ENCODE peak calls at places on chromosome 16, in eight cellular contexts. Y is fibroblast of the conjunctiva, P is cardiac fibroblast, X is T47D, C is mammary epithelial cell, Z is retina, G is HAP-1, W is left ventricle myocardium inferior. B is an unnamed sample.

GRCh38 chr16:70683146-70683944 is 2.5 kb downstream of the MTSS2 start:
- DNase-seq in Y (no peak), P (no peak), X (no peak), C (no peak), Z (no peak), G (no peak), W (no peak), B (no peak)

GRCh38 chr16:75288596-75289120 is 37.2 kb upstream of the BCAR1 start:
- DNase-seq in Y (no peak), P (no peak), X (no peak), C (no peak), Z (no peak), G (no peak), W (no peak), B (peak)

GRCh38 chr16:72015124-72015523 is 6.6 kb downstream of the DHODH start:
- DNase-seq in Y (no peak), P (no peak), X (no peak), C (no peak), Z (no peak), G (no peak), W (no peak), B (no peak)

GRCh38 chr16:57530104-57530522 is 6.3 kb downstream of the CCDC102A start:
- DNase-seq in Y (no peak), P (peak), X (no peak), C (no peak), Z (no peak), G (peak), W (peak), B (peak)

GRCh38 chr16:49596699-49597291 is 223.2 kb downstream of the C16orf78 start:
- DNase-seq in Y (no peak), P (no peak), X (no peak), C (no peak), Z (peak), G (peak), W (no peak), B (no peak)

GRCh38 chr16:69107311-69107962 is 2.0 kb downstream of the HAS3 start:
- DNase-seq in Y (no peak), P (peak), X (no peak), C (peak), Z (peak), G (no peak), W (peak), B (no peak)

GRCh38 chr16:57749872-57750452 is 14.4 kb downstream of the KATNB1 start:
- DNase-seq in Y (no peak), P (no peak), X (no peak), C (no peak), Z (no peak), G (no peak), W (no peak), B (no peak)

GRCh38 chr16:50246299-50247122 is 19.8 kb upstream of the ADCY7 start:
- DNase-seq in Y (no peak), P (no peak), X (no peak), C (no peak), Z (peak), G (peak), W (no peak), B (no peak)

GRCh38 chr16:14015948-14016347 is 55.2 kb upstream of the MRTFB start:
- DNase-seq in Y (peak), P (peak), X (no peak), C (peak), Z (no peak), G (no peak), W (no peak), B (no peak)

GRCh38 chr16:56691885-56692284 is 9.6 kb downstream of the MT1X start:
- DNase-seq in Y (no peak), P (peak), X (peak), C (peak), Z (no peak), G (peak), W (no peak), B (no peak)

GRCh38 chr16:1013593-1013900 is 32.0 kb downstream of the SOX8 start:
- DNase-seq in Y (no peak), P (no peak), X (no peak), C (no peak), Z (no peak), G (no peak), W (no peak), B (no peak)

GRCh38 chr16:2250652-2251280 is 621 bp downstream of the ECI1 start:
- DNase-seq in Y (peak), P (peak), X (peak), C (peak), Z (peak), G (peak), W (no peak), B (peak)

GRCh38 chr16:71628810-71629209 is 2.8 kb downstream of the MARVELD3 start:
- DNase-seq in Y (no peak), P (peak), X (peak), C (peak), Z (no peak), G (no peak), W (no peak), B (no peak)

GRCh38 chr16:31477220-31478216 is 5.4 kb upstream of the SLC5A2 start:
- DNase-seq in Y (no peak), P (no peak), X (peak), C (no peak), Z (peak), G (no peak), W (no peak), B (peak)

GRCh38 chr16:2056077-2056476 is 8.3 kb downstream of the TSC2 start:
- DNase-seq in Y (no peak), P (peak), X (peak), C (no peak), Z (no peak), G (no peak), W (no peak), B (no peak)

B was measured in activated gamma-delta T cell treated with Interleukin-2 at 50 U/mL for 16 hours.